ENCODE peak calls at places on chromosomes 5 and 9, in ten cellular contexts. One of them, this sample, is unnamed.

GRCh38 chr9:95595780-95596179 is 79.0 kb upstream of the PTCH1 start:
- DNase-seq in ovary: no peak
- DNase-seq in K562: no peak
- DNase-seq in H54: no peak
- DNase-seq in transverse colon: no peak
- DNase-seq in spleen: no peak
- DNase-seq in adrenal gland: no peak
- DNase-seq in tibial nerve: no peak
- DNase-seq in H1: no peak
- DNase-seq in IMR-90: no peak
- DNase-seq in this sample: no peak

GRCh38 chr9:128215491-128216404 is 12.6 kb downstream of the DNM1 start:
- DNase-seq in H1: no peak
- DNase-seq in ovary: no peak
- DNase-seq in spleen: no peak
- DNase-seq in transverse colon: no peak
- DNase-seq in IMR-90: peak
- DNase-seq in adrenal gland: no peak
- DNase-seq in K562: peak
- DNase-seq in H54: no peak
- DNase-seq in tibial nerve: no peak
- DNase-seq in this sample: no peak

GRCh38 chr5:149378241-149378805 is 769 bp downstream of the IL17B start:
- DNase-seq in spleen: no peak
- DNase-seq in adrenal gland: no peak
- DNase-seq in H1: no peak
- DNase-seq in H54: no peak
- DNase-seq in transverse colon: no peak
- DNase-seq in IMR-90: no peak
- DNase-seq in tibial nerve: no peak
- DNase-seq in ovary: no peak
- DNase-seq in K562: no peak
- DNase-seq in this sample: no peak

GRCh38 chr5:16869821-16870796 is 66.0 kb downstream of the MYO10 start:
- DNase-seq in spleen: no peak
- DNase-seq in H1: no peak
- DNase-seq in H54: no peak
- DNase-seq in tibial nerve: no peak
- DNase-seq in K562: no peak
- DNase-seq in transverse colon: no peak
- DNase-seq in IMR-90: peak
- DNase-seq in ovary: no peak
- DNase-seq in adrenal gland: no peak
- DNase-seq in this sample: no peak

GRCh38 chr5:55345327-55345726 is 37.5 kb downstream of the MTREX start:
- DNase-seq in K562: no peak
- DNase-seq in H54: no peak
- DNase-seq in transverse colon: no peak
- DNase-seq in tibial nerve: no peak
- DNase-seq in adrenal gland: no peak
- DNase-seq in IMR-90: no peak
- DNase-seq in ovary: no peak
- DNase-seq in spleen: no peak
- DNase-seq in H1: no peak
- DNase-seq in this sample: no peak

GRCh38 chr9:14868418-14868771 is 41.8 kb downstream of the FREM1 start:
- DNase-seq in transverse colon: no peak
- DNase-seq in K562: no peak
- DNase-seq in ovary: no peak
- DNase-seq in IMR-90: no peak
- DNase-seq in tibial nerve: no peak
- DNase-seq in H1: no peak
- DNase-seq in adrenal gland: no peak
- DNase-seq in H54: no peak
- DNase-seq in spleen: no peak
- DNase-seq in this sample: no peak

GRCh38 chr5:154044099-154044498 is 5.3 kb downstream of the MFAP3 start:
- DNase-seq in IMR-90: no peak
- DNase-seq in adrenal gland: no peak
- DNase-seq in K562: no peak
- DNase-seq in transverse colon: no peak
- DNase-seq in ovary: no peak
- DNase-seq in tibial nerve: no peak
- DNase-seq in spleen: no peak
- DNase-seq in H1: no peak
- DNase-seq in H54: no peak
- DNase-seq in this sample: no peak

GRCh38 chr9:92954886-92955285 is 7.6 kb downstream of the FGD3 start:
- DNase-seq in K562: no peak
- DNase-seq in spleen: no peak
- DNase-seq in tibial nerve: no peak
- DNase-seq in H54: no peak
- DNase-seq in H1: no peak
- DNase-seq in adrenal gland: no peak
- DNase-seq in transverse colon: no peak
- DNase-seq in IMR-90: no peak
- DNase-seq in ovary: no peak
- DNase-seq in this sample: no peak

GRCh38 chr9:127525426-127526188 is 74.3 kb downstream of the LRSAM1 start:
- DNase-seq in IMR-90: peak
- DNase-seq in K562: peak
- DNase-seq in tibial nerve: no peak
- DNase-seq in spleen: no peak
- DNase-seq in H54: no peak
- DNase-seq in ovary: no peak
- DNase-seq in adrenal gland: no peak
- DNase-seq in transverse colon: no peak
- DNase-seq in H1: no peak
- DNase-seq in this sample: no peak

GRCh38 chr5:90933298-90933697 is 374.7 kb downstream of the ADGRV1 start:
- DNase-seq in ovary: no peak
- DNase-seq in spleen: no peak
- DNase-seq in tibial nerve: no peak
- DNase-seq in IMR-90: no peak
- DNase-seq in K562: no peak
- DNase-seq in adrenal gland: no peak
- DNase-seq in H54: no peak
- DNase-seq in transverse colon: no peak
- DNase-seq in H1: no peak
- DNase-seq in this sample: no peak

GRCh38 chr9:132056717-132057429 is 22.8 kb downstream of the MED27 start:
- DNase-seq in ovary: no peak
- DNase-seq in adrenal gland: no peak
- DNase-seq in H54: no peak
- DNase-seq in tibial nerve: no peak
- DNase-seq in K562: no peak
- DNase-seq in spleen: no peak
- DNase-seq in H1: no peak
- DNase-seq in transverse colon: no peak
- DNase-seq in IMR-90: no peak
- DNase-seq in this sample: no peak

GRCh38 chr9:35254237-35254636 is 92.4 kb downstream of the UNC13B start:
- DNase-seq in H54: no peak
- DNase-seq in ovary: no peak
- DNase-seq in spleen: no peak
- DNase-seq in tibial nerve: no peak
- DNase-seq in IMR-90: no peak
- DNase-seq in transverse colon: no peak
- DNase-seq in K562: no peak
- DNase-seq in H1: no peak
- DNase-seq in adrenal gland: no peak
- DNase-seq in this sample: no peak

GRCh38 chr9:89597711-89598707 is 6.8 kb upstream of the GADD45G start:
- DNase-seq in H54: peak
- DNase-seq in transverse colon: peak
- DNase-seq in tibial nerve: peak
- DNase-seq in H1: no peak
- DNase-seq in spleen: no peak
- DNase-seq in K562: peak
- DNase-seq in IMR-90: peak
- DNase-seq in adrenal gland: peak
- DNase-seq in ovary: peak
- DNase-seq in this sample: peak

GRCh38 chr5:59428391-59428790 is 465.1 kb downstream of the PDE4D start:
- DNase-seq in IMR-90: no peak
- DNase-seq in ovary: no peak
- DNase-seq in K562: no peak
- DNase-seq in H54: no peak
- DNase-seq in adrenal gland: no peak
- DNase-seq in tibial nerve: no peak
- DNase-seq in spleen: no peak
- DNase-seq in H1: no peak
- DNase-seq in transverse colon: no peak
- DNase-seq in this sample: no peak

GRCh38 chr5:79508354-79508753 is 5.6 kb downstream of the HOMER1 start:
- DNase-seq in IMR-90: no peak
- DNase-seq in K562: no peak
- DNase-seq in spleen: no peak
- DNase-seq in H54: no peak
- DNase-seq in tibial nerve: no peak
- DNase-seq in H1: no peak
- DNase-seq in ovary: no peak
- DNase-seq in adrenal gland: no peak
- DNase-seq in transverse colon: no peak
- DNase-seq in this sample: no peak

GRCh38 chr5:158382473-158382872 is 523.5 kb upstream of the CLINT1 start:
- DNase-seq in transverse colon: peak
- DNase-seq in H1: peak
- DNase-seq in ovary: peak
- DNase-seq in H54: peak
- DNase-seq in adrenal gland: peak
- DNase-seq in tibial nerve: peak
- DNase-seq in spleen: no peak
- DNase-seq in IMR-90: peak
- DNase-seq in K562: no peak
- DNase-seq in this sample: peak

GRCh38 chr5:135541969-135542502 is 6.3 kb upstream of the NEUROG1 start:
- DNase-seq in transverse colon: no peak
- DNase-seq in K562: no peak
- DNase-seq in H54: no peak
- DNase-seq in H1: no peak
- DNase-seq in IMR-90: no peak
- DNase-seq in tibial nerve: no peak
- DNase-seq in spleen: no peak
- DNase-seq in adrenal gland: no peak
- DNase-seq in ovary: no peak
- DNase-seq in this sample: no peak

GRCh38 chr9:79759460-79759859 is 187.7 kb downstream of the TLE4 start:
- DNase-seq in spleen: no peak
- DNase-seq in K562: no peak
- DNase-seq in ovary: no peak
- DNase-seq in H1: no peak
- DNase-seq in transverse colon: no peak
- DNase-seq in H54: no peak
- DNase-seq in adrenal gland: no peak
- DNase-seq in IMR-90: no peak
- DNase-seq in tibial nerve: no peak
- DNase-seq in this sample: no peak

DNA sequence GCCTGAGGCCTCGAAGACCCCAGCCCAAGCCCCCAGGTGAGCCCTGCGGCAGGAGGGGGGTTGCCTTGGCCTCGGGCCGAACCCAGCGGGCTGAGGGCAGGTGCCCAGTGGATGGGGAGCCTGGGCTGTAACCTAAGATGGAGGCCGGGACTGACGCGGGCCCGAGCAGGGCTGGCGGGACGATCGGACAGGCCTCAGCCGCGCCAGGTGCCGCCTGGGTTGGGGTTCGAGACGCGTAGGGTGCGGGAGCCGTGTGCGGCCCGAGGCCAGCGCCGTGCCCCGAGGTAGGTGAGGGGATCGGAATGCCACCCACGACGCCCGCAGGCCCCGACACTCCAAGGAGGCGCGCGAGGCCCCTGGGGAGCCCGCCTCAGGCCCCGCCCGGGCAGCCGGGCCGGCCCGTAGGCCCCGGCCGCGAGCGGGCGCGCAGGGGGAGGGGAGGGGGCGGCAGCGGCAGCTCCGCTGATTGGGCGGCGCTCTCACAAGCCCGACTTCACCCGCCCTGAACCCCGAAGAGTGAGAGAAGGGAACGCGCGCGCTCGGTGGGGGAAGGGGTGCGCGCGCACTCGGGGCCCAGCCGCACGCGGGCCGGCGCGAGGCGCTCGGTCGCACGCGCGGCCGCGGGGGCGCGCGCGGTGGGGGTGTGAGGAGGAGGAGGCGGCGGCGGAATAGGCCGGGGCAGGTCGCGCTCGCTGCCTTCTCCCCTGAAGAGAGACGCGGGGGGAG is at the start of gene NSD1:
- DNase-seq in tibial nerve: peak
- DNase-seq in H54: peak
- DNase-seq in adrenal gland: peak
- DNase-seq in K562: peak
- DNase-seq in transverse colon: peak
- DNase-seq in ovary: peak
- DNase-seq in spleen: peak
- DNase-seq in H1: peak
- DNase-seq in IMR-90: peak
- DNase-seq in this sample: peak
- TF ChIP-seq POLR2A in tibial nerve: peak
- TF ChIP-seq POLR2A in H54: peak
- TF ChIP-seq POLR2A in adrenal gland: peak
- TF ChIP-seq POLR2A in K562: no peak
- TF ChIP-seq POLR2A in transverse colon: no peak
- TF ChIP-seq POLR2A in ovary: peak
- TF ChIP-seq POLR2A in spleen: no peak
- TF ChIP-seq POLR2A in H1: peak
- TF ChIP-seq POLR2A in IMR-90: no peak
- TF ChIP-seq POLR2A in this sample: peak

GRCh38 chr5:142360607-142361120 is 35.8 kb upstream of the SPRY4 start:
- DNase-seq in ovary: no peak
- DNase-seq in tibial nerve: no peak
- DNase-seq in adrenal gland: peak
- DNase-seq in H54: no peak
- DNase-seq in spleen: no peak
- DNase-seq in IMR-90: peak
- DNase-seq in H1: no peak
- DNase-seq in K562: no peak
- DNase-seq in transverse colon: no peak
- DNase-seq in this sample: no peak
- TF ChIP-seq POLR2A in ovary: no peak
- TF ChIP-seq POLR2A in tibial nerve: no peak
- TF ChIP-seq POLR2A in adrenal gland: no peak
- TF ChIP-seq POLR2A in H54: no peak
- TF ChIP-seq POLR2A in spleen: no peak
- TF ChIP-seq POLR2A in IMR-90: no peak
- TF ChIP-seq POLR2A in H1: no peak
- TF ChIP-seq POLR2A in K562: no peak
- TF ChIP-seq POLR2A in transverse colon: no peak
- TF ChIP-seq POLR2A in this sample: no peak

GRCh38 chr5:56909294-56910122 is at the start of gene SETD9:
- DNase-seq in adrenal gland: peak
- DNase-seq in spleen: peak
- DNase-seq in tibial nerve: peak
- DNase-seq in ovary: peak
- DNase-seq in H54: peak
- DNase-seq in H1: peak
- DNase-seq in transverse colon: peak
- DNase-seq in IMR-90: peak
- DNase-seq in K562: peak
- DNase-seq in this sample: peak
- TF ChIP-seq POLR2A in adrenal gland: peak
- TF ChIP-seq POLR2A in spleen: no peak
- TF ChIP-seq POLR2A in tibial nerve: peak
- TF ChIP-seq POLR2A in ovary: peak
- TF ChIP-seq POLR2A in H54: peak
- TF ChIP-seq POLR2A in H1: peak
- TF ChIP-seq POLR2A in transverse colon: peak
- TF ChIP-seq POLR2A in IMR-90: peak
- TF ChIP-seq POLR2A in K562: peak
- TF ChIP-seq POLR2A in this sample: peak

GRCh38 chr9:97038909-97039781 is at the start of gene CTSV:
- DNase-seq in K562: peak
- DNase-seq in adrenal gland: peak
- DNase-seq in IMR-90: peak
- DNase-seq in H54: peak
- DNase-seq in tibial nerve: peak
- DNase-seq in spleen: peak
- DNase-seq in H1: peak
- DNase-seq in ovary: peak
- DNase-seq in transverse colon: peak
- DNase-seq in this sample: peak
- TF ChIP-seq POLR2A in K562: no peak
- TF ChIP-seq POLR2A in adrenal gland: no peak
- TF ChIP-seq POLR2A in IMR-90: no peak
- TF ChIP-seq POLR2A in H54: peak
- TF ChIP-seq POLR2A in tibial nerve: peak
- TF ChIP-seq POLR2A in spleen: no peak
- TF ChIP-seq POLR2A in H1: peak
- TF ChIP-seq POLR2A in ovary: no peak
- TF ChIP-seq POLR2A in transverse colon: peak
- TF ChIP-seq POLR2A in this sample: peak

This sample was measured in prostate gland.